ENCODE peak calls at places on chromosomes 16 and 17, in seven cellular contexts. H is lower leg skin; Q is CD8-positive, alpha-beta T cell; W is AG04450; R is non-pigmented ciliary epithelial cell; E is LoVo; J is activated CD4-positive, alpha-beta T cell treated with anti-CD3 and anti-CD28 coated beads, Interleukin-2, amount 50 U/mL, for 1 hour. O is an unnamed sample.
A peak's percentile ranks its signal among the peaks of the same experiment; 100 is the strongest.

GRCh38 chr16:87581867-87582220 is 20.5 kb upstream of the JPH3 start:
- DNase-seq in H (peak; percentile 88), Q (no peak), W (peak; percentile 95), R (peak; percentile 89), E (peak; percentile 67), J (no peak), O (no peak)

GRCh38 chr17:39632153-39632941 is 4.6 kb upstream of the STARD3 start:
- DNase-seq in H (no peak), Q (no peak), W (no peak), R (no peak), E (peak; percentile 91), J (no peak), O (no peak)

GRCh38 chr17:9725575-9725974 is 65.8 kb downstream of the DHRS7C start:
- DNase-seq in H (no peak), Q (no peak), W (no peak), R (no peak), E (no peak), J (no peak), O (no peak)

GRCh38 chr17:43840814-43841213 is 6.2 kb upstream of the CD300LG start:
- DNase-seq in H (no peak), Q (no peak), W (no peak), R (no peak), E (peak; percentile 16), J (no peak), O (no peak)

GRCh38 chr16:79651363-79651762 is 50.8 kb upstream of the MAF start:
- DNase-seq in H (peak; percentile 77), Q (no peak), W (no peak), R (no peak), E (peak; percentile 44), J (no peak), O (no peak)

GRCh38 chr17:63843387-63844292 is 1.2 kb upstream of the SMARCD2 start:
- DNase-seq in H (no peak), Q (no peak), W (peak; percentile 44), R (no peak), E (peak; percentile 37), J (peak; percentile 18), O (no peak)

GRCh38 chr17:12613566-12613965 is 52.1 kb upstream of the MYOCD start:
- DNase-seq in H (no peak), Q (no peak), W (no peak), R (no peak), E (no peak), J (no peak), O (no peak)

GRCh38 chr17:16398270-16399267 is 16.8 kb upstream of the TRPV2 start:
- DNase-seq in H (no peak), Q (peak; percentile 42), W (no peak), R (no peak), E (no peak), J (no peak), O (peak; percentile 64)

GRCh38 chr16:80807916-80808315 is 3.5 kb upstream of the CDYL2 start:
- DNase-seq in H (no peak), Q (no peak), W (no peak), R (no peak), E (no peak), J (no peak), O (no peak)

O was measured in endothelial cell.